ENCODE peak calls at places on chromosome 10, in ten cellular contexts. T is sigmoid colon, X is A549, H is HCT116, I is tibial nerve, A is mucosa of descending colon, Y is esophagus squamous epithelium, S is gastrocnemius medialis, B is SK-N-SH, E is stomach. O is an unnamed sample.

GRCh38 chr10:24451325-24451820 is 242.4 kb downstream of the KIAA1217 start:
- DNase-seq in T (no peak), X (no peak), H (no peak), I (no peak), A (no peak), Y (no peak), S (no peak), B (no peak), E (no peak), O (no peak)

GRCh38 chr10:48509974-48510692 is 94.7 kb downstream of the ARHGAP22 start:
- DNase-seq in T (no peak), X (peak; percentile 21), H (no peak), I (no peak), A (no peak), Y (no peak), S (no peak), B (no peak), E (peak; percentile 25), O (no peak)

GRCh38 chr10:77485847-77486246 is 151.8 kb downstream of the KCNMA1 start:
- DNase-seq in T (no peak), X (no peak), H (no peak), I (no peak), A (no peak), Y (no peak), S (no peak), B (no peak), E (no peak), O (no peak)

GRCh38 chr10:70479626-70480253 is 1.2 kb downstream of the PALD1 start:
- DNase-seq in T (no peak), X (no peak), H (no peak), I (no peak), A (no peak), Y (no peak), S (peak; percentile 80), B (no peak), E (no peak), O (no peak)

GRCh38 chr10:30436200-30436599 is 2.2 kb downstream of the MAP3K8 start:
- DNase-seq in T (peak; percentile 70), X (no peak), H (no peak), I (no peak), A (no peak), Y (no peak), S (no peak), B (no peak), E (peak; percentile 34), O (no peak)

GRCh38 chr10:72567884-72568283 is 58.0 kb downstream of the MICU1 start:
- DNase-seq in T (no peak), X (peak; percentile 58), H (peak; percentile 10), I (no peak), A (no peak), Y (no peak), S (no peak), B (peak; percentile 33), E (no peak), O (no peak)

GRCh38 chr10:36538945-36539586 is 586.3 kb upstream of the ANKRD30A start:
- DNase-seq in T (no peak), X (no peak), H (no peak), I (no peak), A (no peak), Y (no peak), S (no peak), B (no peak), E (peak; percentile 37), O (no peak)

GRCh38 chr10:36676321-36677169 is 448.9 kb upstream of the ANKRD30A start:
- DNase-seq in T (no peak), X (no peak), H (no peak), I (no peak), A (no peak), Y (no peak), S (no peak), B (peak; percentile 27), E (no peak), O (no peak)

DNA sequence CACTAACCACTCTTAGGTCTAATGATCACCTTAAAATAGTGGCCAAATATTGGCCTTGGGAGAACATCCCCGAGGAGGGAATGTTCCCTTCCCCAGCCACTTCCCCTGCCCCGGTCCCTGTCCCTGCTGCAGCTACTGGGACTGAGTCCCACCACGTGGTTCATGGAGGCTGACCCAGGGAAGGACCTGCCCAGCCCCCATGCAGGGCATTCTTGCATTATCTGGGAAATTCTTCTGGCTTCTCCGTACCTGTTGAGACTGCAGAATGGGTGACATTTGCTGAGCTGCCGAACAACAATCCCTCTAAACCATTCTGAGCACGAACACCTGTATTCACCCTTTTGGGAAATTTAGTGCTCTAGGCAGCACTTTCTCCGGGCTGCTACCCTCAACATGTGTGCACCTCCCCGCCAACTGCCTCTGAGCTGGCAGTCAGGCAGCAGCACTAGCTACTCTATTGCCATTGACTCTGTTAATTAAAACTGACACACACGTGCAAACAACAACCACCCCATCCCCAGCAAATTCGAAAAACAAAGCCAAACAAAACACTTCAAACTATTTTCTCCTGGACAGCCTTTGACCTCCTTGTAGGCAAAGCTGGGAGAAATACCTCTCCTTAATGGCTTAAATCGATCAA is 567.4 kb upstream of the MKI67 start:
- DNase-seq in T (no peak), X (no peak), H (no peak), I (no peak), A (no peak), Y (no peak), S (no peak), B (no peak), E (no peak), O (no peak)
- H3K9me3 ChIP-seq in T (no peaks in the 10 kb centered on the region), X (no peaks in the 10 kb centered on the region), H (no peaks in the 10 kb centered on the region), I (no peaks in the 10 kb centered on the region), A (no peaks in the 10 kb centered on the region), Y (no peaks in the 10 kb centered on the region), S (no peaks in the 10 kb centered on the region), B (no peaks in the 10 kb centered on the region), E (no peaks in the 10 kb centered on the region), O (no peaks in the 10 kb centered on the region)

DNA sequence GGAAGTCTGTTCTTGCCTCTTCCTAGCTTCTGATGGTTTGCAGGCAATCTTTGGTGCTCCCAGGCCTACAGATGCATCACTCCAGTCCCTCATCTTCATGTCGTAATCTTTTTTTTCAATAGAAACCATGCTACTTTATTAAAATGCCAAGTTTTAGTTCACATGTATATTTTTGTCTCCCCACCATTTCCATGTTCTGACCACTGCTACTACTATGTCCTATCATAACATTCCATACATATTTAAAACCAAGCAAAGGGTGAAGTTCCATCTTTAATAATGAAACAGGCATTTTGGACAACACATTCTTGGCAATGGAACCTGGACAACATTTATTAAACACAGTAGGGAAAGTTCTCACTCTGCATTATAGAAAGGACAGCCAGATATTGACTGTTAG is 58.8 kb downstream of the ZNF518A start:
- DNase-seq in T (no peak), X (no peak), H (no peak), I (no peak), A (no peak), Y (no peak), S (no peak), B (no peak), E (no peak), O (no peak)
- H3K9me3 ChIP-seq in T (no peaks in the 10 kb centered on the region), X (no peaks in the 10 kb centered on the region), H (no peaks in the 10 kb centered on the region), I (peaks cover 27% of the 10 kb centered on the region), A (peaks cover 13% of the 10 kb centered on the region), Y (no peaks in the 10 kb centered on the region), S (no peaks in the 10 kb centered on the region), B (no peaks in the 10 kb centered on the region), E (peaks cover 37% of the 10 kb centered on the region), O (no peaks in the 10 kb centered on the region)

GRCh38 chr10:35437829-35438228 is 101.5 kb downstream of the CCNY start:
- DNase-seq in T (no peak), X (no peak), H (no peak), I (no peak), A (no peak), Y (no peak), S (no peak), B (no peak), E (no peak), O (no peak)

GRCh38 chr10:35438718-35439117 is 102.4 kb downstream of the CCNY start:
- DNase-seq in T (no peak), X (no peak), H (no peak), I (no peak), A (no peak), Y (no peak), S (no peak), B (no peak), E (no peak), O (no peak)

GRCh38 chr10:35442006-35442405 is 105.7 kb downstream of the CCNY start:
- DNase-seq in T (no peak), X (no peak), H (no peak), I (no peak), A (no peak), Y (no peak), S (no peak), B (no peak), E (no peak), O (no peak)

GRCh38 chr10:35439172-35439571 is 102.9 kb downstream of the CCNY start:
- DNase-seq in T (no peak), X (no peak), H (no peak), I (no peak), A (no peak), Y (no peak), S (no peak), B (no peak), E (no peak), O (no peak)

GRCh38 chr10:35440016-35440415 is 103.7 kb downstream of the CCNY start:
- DNase-seq in T (no peak), X (no peak), H (no peak), I (no peak), A (no peak), Y (no peak), S (no peak), B (no peak), E (no peak), O (no peak)
- H3K9me3 ChIP-seq in T (peaks cover 12% of the 10 kb centered on the region), X (peaks cover 34% of the 10 kb centered on the region), H (peaks cover 21% of the 10 kb centered on the region), I (peaks cover 48% of the 10 kb centered on the region), A (peaks cover 38% of the 10 kb centered on the region), Y (peaks cover 5% of the 10 kb centered on the region), S (no peaks in the 10 kb centered on the region), B (peaks cover 16% of the 10 kb centered on the region), E (peaks cover 15% of the 10 kb centered on the region), O (peaks cover 19% of the 10 kb centered on the region)

GRCh38 chr10:131009801-131010200 is 301.7 kb downstream of the TCERG1L start:
- DNase-seq in T (no peak), X (no peak), H (no peak), I (no peak), A (no peak), Y (no peak), S (no peak), B (no peak), E (no peak), O (no peak)

GRCh38 chr10:131013281-131013680 is 298.2 kb downstream of the TCERG1L start:
- DNase-seq in T (no peak), X (no peak), H (no peak), I (no peak), A (no peak), Y (no peak), S (no peak), B (no peak), E (no peak), O (no peak)

GRCh38 chr10:131012641-131012985 is 298.9 kb downstream of the TCERG1L start:
- DNase-seq in T (no peak), X (no peak), H (no peak), I (no peak), A (no peak), Y (no peak), S (no peak), B (no peak), E (no peak), O (no peak)

GRCh38 chr10:131011936-131012640 is 299.4 kb downstream of the TCERG1L start:
- DNase-seq in T (no peak), X (no peak), H (no peak), I (no peak), A (no peak), Y (no peak), S (no peak), B (no peak), E (no peak), O (no peak)

DNA sequence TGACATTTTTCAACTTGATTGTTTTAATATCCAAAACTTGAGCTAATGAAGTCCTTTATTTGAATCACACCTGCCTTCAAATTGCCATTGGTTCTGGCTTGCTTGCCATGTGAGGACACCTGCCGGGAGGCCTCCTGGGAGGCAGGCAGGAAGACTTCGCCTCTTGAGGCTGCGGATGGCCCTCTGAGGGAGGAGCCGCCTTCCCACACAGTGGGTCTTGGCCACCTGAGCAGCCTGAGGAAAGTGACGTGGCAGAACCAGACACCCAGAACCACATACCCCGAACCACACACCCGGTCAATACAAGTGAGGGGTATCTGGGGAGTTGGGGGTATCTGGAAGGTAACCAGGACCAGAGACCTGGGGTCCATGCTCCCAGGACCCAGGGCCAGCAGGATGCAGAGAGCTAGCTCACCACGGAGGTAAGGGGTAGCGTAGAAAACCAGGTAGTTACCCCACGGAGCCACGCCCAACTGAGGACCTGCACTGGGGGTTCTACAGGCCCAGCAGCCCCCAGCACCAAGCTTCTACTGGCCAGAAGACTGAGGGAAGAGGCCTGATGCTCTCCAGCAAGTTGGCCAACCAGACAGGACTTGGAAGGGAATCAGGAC is 300.5 kb downstream of the TCERG1L start:
- DNase-seq in T (no peak), X (no peak), H (no peak), I (no peak), A (no peak), Y (no peak), S (no peak), B (no peak), E (no peak), O (no peak)
- H3K9me3 ChIP-seq in T (no peaks in the 10 kb centered on the region), X (no peaks in the 10 kb centered on the region), H (no peaks in the 10 kb centered on the region), I (peaks cover 2% of the 10 kb centered on the region), A (peaks cover 5% of the 10 kb centered on the region), Y (no peaks in the 10 kb centered on the region), S (no peaks in the 10 kb centered on the region), B (no peaks in the 10 kb centered on the region), E (no peaks in the 10 kb centered on the region), O (no peaks in the 10 kb centered on the region)